ENCODE peak calls at places on chromosomes 4 and X, in eight cellular contexts. C, T, S, Q, P, O, A and D are unnamed samples.
A peak's percentile ranks its signal among the peaks of the same experiment; 100 is the strongest.

GRCh38 chr4:6235901-6236625 is 33.6 kb upstream of the WFS1 start:
- DNase-seq in S (no peak), P (no peak), O (peak; percentile 9), A (no peak), Q (no peak), T (no peak), C (no peak), D (no peak)

GRCh38 chr4:109574931-109575804 is 15.1 kb downstream of the MCUB start:
- DNase-seq in O (no peak), Q (no peak), P (no peak), A (no peak), T (no peak), C (no peak), S (no peak), D (no peak)

GRCh38 chr4:87543835-87544461 is 14.8 kb upstream of the SPARCL1 start:
- DNase-seq in O (no peak), P (peak; percentile 39), S (peak; percentile 55), A (no peak), C (no peak), T (no peak), Q (no peak), D (no peak)

GRCh38 chrX:80139564-80139963 is 125.0 kb downstream of the TBX22 start:
- DNase-seq in S (no peak), P (no peak), O (no peak), A (no peak), C (no peak), T (no peak), Q (no peak), D (no peak)

GRCh38 chrX:108091878-108092291 is 307 bp downstream of the ATG4A start:
- DNase-seq in Q (no peak), S (no peak), A (no peak), P (no peak), T (no peak), O (no peak), C (no peak), D (no peak)

GRCh38 chr4:99038213-99038612 is 42.7 kb downstream of the METAP1 start:
- DNase-seq in T (no peak), C (no peak), O (no peak), P (no peak), A (no peak), Q (no peak), S (no peak), D (no peak)

GRCh38 chr4:76532810-76533209 is 97.8 kb downstream of the SHROOM3 start:
- DNase-seq in S (no peak), O (no peak), C (no peak), A (no peak), Q (no peak), P (no peak), T (no peak), D (no peak)

GRCh38 chr4:180674629-180675367 is 1568.4 kb upstream of the TENM3 start:
- DNase-seq in S (no peak), A (no peak), Q (no peak), O (no peak), T (no peak), P (no peak), C (no peak), D (no peak)

GRCh38 chr4:124783847-124784246 is 71.3 kb upstream of the ANKRD50 start:
- DNase-seq in S (peak; percentile 50), A (no peak), C (no peak), Q (no peak), T (no peak), O (no peak), P (no peak), D (no peak)

GRCh38 chrX:13487731-13488505 is 81.5 kb upstream of the EGFL6 start:
- DNase-seq in C (no peak), Q (peak; percentile 56), O (no peak), P (peak; percentile 87), S (peak; percentile 81), T (peak; percentile 72), A (peak; percentile 62), D (peak; percentile 47)

GRCh38 chrX:72107320-72107719 is 24.4 kb downstream of the RTL5 start:
- DNase-seq in S (peak; percentile 72), T (no peak), Q (no peak), C (no peak), O (no peak), P (peak; percentile 86), A (no peak), D (peak; percentile 79)

GRCh38 chr4:81565137-81565870 is 93.6 kb upstream of the RASGEF1B start:
- DNase-seq in Q (no peak), C (peak; percentile 89), O (peak; percentile 82), S (no peak), A (no peak), P (no peak), T (no peak), D (peak; percentile 96)

GRCh38 chr4:168521736-168522135 is 24.9 kb downstream of the PALLD start:
- DNase-seq in C (no peak), S (no peak), Q (no peak), A (no peak), T (no peak), P (peak; percentile 72), O (no peak), D (no peak)